ENCODE peak calls at places on chromosome 20, in nine cellular contexts. One of them, this sample, is unnamed.

GRCh38 chr20:6956056-6956455 is 188.6 kb downstream of the BMP2 start:
- DNase-seq in fibroblast of the aortic adventitia: no peak
- DNase-seq in AG10803: no peak
- DNase-seq in K562: no peak
- DNase-seq in coronary artery: no peak
- DNase-seq in ovary: no peak
- DNase-seq in CD8-positive, alpha-beta T cell: no peak
- DNase-seq in choroid plexus epithelial cell: peak
- DNase-seq in BJ: no peak
- DNase-seq in this sample: no peak

GRCh38 chr20:59463541-59463940 is 140.8 kb upstream of the PHACTR3 start:
- DNase-seq in fibroblast of the aortic adventitia: no peak
- DNase-seq in AG10803: no peak
- DNase-seq in K562: no peak
- DNase-seq in coronary artery: no peak
- DNase-seq in ovary: no peak
- DNase-seq in CD8-positive, alpha-beta T cell: no peak
- DNase-seq in choroid plexus epithelial cell: no peak
- DNase-seq in BJ: no peak
- DNase-seq in this sample: no peak

GRCh38 chr20:35314460-35315198 is 22.4 kb upstream of the FAM83C start:
- DNase-seq in fibroblast of the aortic adventitia: no peak
- DNase-seq in AG10803: peak
- DNase-seq in K562: no peak
- DNase-seq in coronary artery: no peak
- DNase-seq in ovary: no peak
- DNase-seq in CD8-positive, alpha-beta T cell: no peak
- DNase-seq in choroid plexus epithelial cell: no peak
- DNase-seq in BJ: no peak
- DNase-seq in this sample: no peak

GRCh38 chr20:48453477-48454093 is 374.2 kb downstream of the PREX1 start:
- DNase-seq in fibroblast of the aortic adventitia: no peak
- DNase-seq in AG10803: no peak
- DNase-seq in K562: no peak
- DNase-seq in coronary artery: no peak
- DNase-seq in ovary: no peak
- DNase-seq in CD8-positive, alpha-beta T cell: no peak
- DNase-seq in choroid plexus epithelial cell: no peak
- DNase-seq in BJ: no peak
- DNase-seq in this sample: no peak

GRCh38 chr20:45576995-45577394 is 2.1 kb downstream of the WFDC8 start:
- DNase-seq in fibroblast of the aortic adventitia: peak
- DNase-seq in AG10803: peak
- DNase-seq in K562: no peak
- DNase-seq in coronary artery: no peak
- DNase-seq in ovary: no peak
- DNase-seq in CD8-positive, alpha-beta T cell: no peak
- DNase-seq in choroid plexus epithelial cell: peak
- DNase-seq in BJ: no peak
- DNase-seq in this sample: no peak

GRCh38 chr20:53597085-53597482 is 3.4 kb upstream of the ZNF217 start:
- DNase-seq in fibroblast of the aortic adventitia: peak
- DNase-seq in AG10803: no peak
- DNase-seq in K562: no peak
- DNase-seq in coronary artery: no peak
- DNase-seq in ovary: no peak
- DNase-seq in CD8-positive, alpha-beta T cell: no peak
- DNase-seq in choroid plexus epithelial cell: peak
- DNase-seq in BJ: no peak
- DNase-seq in this sample: peak

GRCh38 chr20:44188752-44189151 is 1.8 kb upstream of the JPH2 start:
- DNase-seq in fibroblast of the aortic adventitia: no peak
- DNase-seq in AG10803: no peak
- DNase-seq in K562: no peak
- DNase-seq in coronary artery: no peak
- DNase-seq in ovary: no peak
- DNase-seq in CD8-positive, alpha-beta T cell: no peak
- DNase-seq in choroid plexus epithelial cell: peak
- DNase-seq in BJ: no peak
- DNase-seq in this sample: no peak

GRCh38 chr20:10898555-10898954 is 224.8 kb upstream of the JAG1 start:
- DNase-seq in fibroblast of the aortic adventitia: peak
- DNase-seq in AG10803: no peak
- DNase-seq in K562: no peak
- DNase-seq in coronary artery: no peak
- DNase-seq in ovary: no peak
- DNase-seq in CD8-positive, alpha-beta T cell: no peak
- DNase-seq in choroid plexus epithelial cell: peak
- DNase-seq in BJ: no peak
- DNase-seq in this sample: peak

GRCh38 chr20:59602546-59603080 is 1.7 kb upstream of the PHACTR3 start:
- DNase-seq in fibroblast of the aortic adventitia: no peak
- DNase-seq in AG10803: no peak
- DNase-seq in K562: no peak
- DNase-seq in coronary artery: no peak
- DNase-seq in ovary: no peak
- DNase-seq in CD8-positive, alpha-beta T cell: no peak
- DNase-seq in choroid plexus epithelial cell: no peak
- DNase-seq in BJ: no peak
- DNase-seq in this sample: no peak

GRCh38 chr20:4726710-4727391 is 5.1 kb downstream of the PRND start:
- DNase-seq in fibroblast of the aortic adventitia: peak
- DNase-seq in AG10803: peak
- DNase-seq in K562: no peak
- DNase-seq in coronary artery: no peak
- DNase-seq in ovary: no peak
- DNase-seq in CD8-positive, alpha-beta T cell: no peak
- DNase-seq in choroid plexus epithelial cell: peak
- DNase-seq in BJ: peak
- DNase-seq in this sample: peak

GRCh38 chr20:24732599-24732998 is 216.5 kb upstream of the CST7 start:
- DNase-seq in fibroblast of the aortic adventitia: no peak
- DNase-seq in AG10803: no peak
- DNase-seq in K562: no peak
- DNase-seq in coronary artery: no peak
- DNase-seq in ovary: no peak
- DNase-seq in CD8-positive, alpha-beta T cell: no peak
- DNase-seq in choroid plexus epithelial cell: no peak
- DNase-seq in BJ: no peak
- DNase-seq in this sample: no peak

GRCh38 chr20:32992015-32992641 is 12.1 kb downstream of the SUN5 start:
- DNase-seq in fibroblast of the aortic adventitia: no peak
- DNase-seq in AG10803: no peak
- DNase-seq in K562: no peak
- DNase-seq in coronary artery: no peak
- DNase-seq in ovary: no peak
- DNase-seq in CD8-positive, alpha-beta T cell: no peak
- DNase-seq in choroid plexus epithelial cell: no peak
- DNase-seq in BJ: no peak
- DNase-seq in this sample: no peak
- TF ChIP-seq CTCF in fibroblast of the aortic adventitia: no peak
- TF ChIP-seq CTCF in AG10803: no peak
- TF ChIP-seq CTCF in K562: no peak
- TF ChIP-seq CTCF in coronary artery: no peak
- TF ChIP-seq CTCF in ovary: no peak
- TF ChIP-seq CTCF in CD8-positive, alpha-beta T cell: no peak
- TF ChIP-seq CTCF in choroid plexus epithelial cell: no peak
- TF ChIP-seq CTCF in BJ: no peak
- TF ChIP-seq CTCF in this sample: no peak

GRCh38 chr20:50477260-50477659 is 32.9 kb upstream of the PTPN1 start:
- DNase-seq in fibroblast of the aortic adventitia: no peak
- DNase-seq in AG10803: no peak
- DNase-seq in K562: no peak
- DNase-seq in coronary artery: no peak
- DNase-seq in ovary: no peak
- DNase-seq in CD8-positive, alpha-beta T cell: no peak
- DNase-seq in choroid plexus epithelial cell: no peak
- DNase-seq in BJ: no peak
- DNase-seq in this sample: no peak

GRCh38 chr20:50482396-50482890 is 27.7 kb upstream of the PTPN1 start:
- DNase-seq in fibroblast of the aortic adventitia: no peak
- DNase-seq in AG10803: no peak
- DNase-seq in K562: peak
- DNase-seq in coronary artery: no peak
- DNase-seq in ovary: no peak
- DNase-seq in CD8-positive, alpha-beta T cell: no peak
- DNase-seq in choroid plexus epithelial cell: no peak
- DNase-seq in BJ: no peak
- DNase-seq in this sample: no peak

GRCh38 chr20:50478162-50479036 is 31.8 kb upstream of the PTPN1 start:
- DNase-seq in fibroblast of the aortic adventitia: peak
- DNase-seq in AG10803: peak
- DNase-seq in K562: peak
- DNase-seq in coronary artery: no peak
- DNase-seq in ovary: peak
- DNase-seq in CD8-positive, alpha-beta T cell: peak
- DNase-seq in choroid plexus epithelial cell: peak
- DNase-seq in BJ: no peak
- DNase-seq in this sample: peak

GRCh38 chr20:50484271-50484976 is 25.8 kb upstream of the PTPN1 start:
- DNase-seq in fibroblast of the aortic adventitia: peak
- DNase-seq in AG10803: no peak
- DNase-seq in K562: no peak
- DNase-seq in coronary artery: no peak
- DNase-seq in ovary: no peak
- DNase-seq in CD8-positive, alpha-beta T cell: no peak
- DNase-seq in choroid plexus epithelial cell: no peak
- DNase-seq in BJ: no peak
- DNase-seq in this sample: no peak

GRCh38 chr20:50481741-50482140 is 28.4 kb upstream of the PTPN1 start:
- DNase-seq in fibroblast of the aortic adventitia: no peak
- DNase-seq in AG10803: no peak
- DNase-seq in K562: no peak
- DNase-seq in coronary artery: no peak
- DNase-seq in ovary: no peak
- DNase-seq in CD8-positive, alpha-beta T cell: no peak
- DNase-seq in choroid plexus epithelial cell: no peak
- DNase-seq in BJ: no peak
- DNase-seq in this sample: no peak
- H3K4me3 ChIP-seq in fibroblast of the aortic adventitia: no peak
- H3K4me3 ChIP-seq in AG10803: no peak
- H3K4me3 ChIP-seq in K562: no peak
- H3K4me3 ChIP-seq in coronary artery: no peak
- H3K4me3 ChIP-seq in ovary: no peak
- H3K4me3 ChIP-seq in CD8-positive, alpha-beta T cell: no peak
- H3K4me3 ChIP-seq in choroid plexus epithelial cell: no peak
- H3K4me3 ChIP-seq in BJ: no peak
- H3K4me3 ChIP-seq in this sample: no peak

GRCh38 chr20:12965212-12965879 is 43.4 kb upstream of the SPTLC3 start:
- DNase-seq in fibroblast of the aortic adventitia: no peak
- DNase-seq in AG10803: no peak
- DNase-seq in K562: no peak
- DNase-seq in coronary artery: no peak
- DNase-seq in ovary: no peak
- DNase-seq in CD8-positive, alpha-beta T cell: no peak
- DNase-seq in choroid plexus epithelial cell: no peak
- DNase-seq in BJ: no peak
- DNase-seq in this sample: no peak

GRCh38 chr20:12968472-12968871 is 40.3 kb upstream of the SPTLC3 start:
- DNase-seq in fibroblast of the aortic adventitia: no peak
- DNase-seq in AG10803: no peak
- DNase-seq in K562: no peak
- DNase-seq in coronary artery: no peak
- DNase-seq in ovary: no peak
- DNase-seq in CD8-positive, alpha-beta T cell: no peak
- DNase-seq in choroid plexus epithelial cell: no peak
- DNase-seq in BJ: no peak
- DNase-seq in this sample: no peak

GRCh38 chr20:12967932-12968331 is 40.8 kb upstream of the SPTLC3 start:
- DNase-seq in fibroblast of the aortic adventitia: no peak
- DNase-seq in AG10803: no peak
- DNase-seq in K562: no peak
- DNase-seq in coronary artery: no peak
- DNase-seq in ovary: no peak
- DNase-seq in CD8-positive, alpha-beta T cell: no peak
- DNase-seq in choroid plexus epithelial cell: no peak
- DNase-seq in BJ: no peak
- DNase-seq in this sample: no peak

GRCh38 chr20:12965880-12966270 is 42.9 kb upstream of the SPTLC3 start:
- DNase-seq in fibroblast of the aortic adventitia: no peak
- DNase-seq in AG10803: no peak
- DNase-seq in K562: no peak
- DNase-seq in coronary artery: no peak
- DNase-seq in ovary: no peak
- DNase-seq in CD8-positive, alpha-beta T cell: no peak
- DNase-seq in choroid plexus epithelial cell: no peak
- DNase-seq in BJ: no peak
- DNase-seq in this sample: no peak

DNA sequence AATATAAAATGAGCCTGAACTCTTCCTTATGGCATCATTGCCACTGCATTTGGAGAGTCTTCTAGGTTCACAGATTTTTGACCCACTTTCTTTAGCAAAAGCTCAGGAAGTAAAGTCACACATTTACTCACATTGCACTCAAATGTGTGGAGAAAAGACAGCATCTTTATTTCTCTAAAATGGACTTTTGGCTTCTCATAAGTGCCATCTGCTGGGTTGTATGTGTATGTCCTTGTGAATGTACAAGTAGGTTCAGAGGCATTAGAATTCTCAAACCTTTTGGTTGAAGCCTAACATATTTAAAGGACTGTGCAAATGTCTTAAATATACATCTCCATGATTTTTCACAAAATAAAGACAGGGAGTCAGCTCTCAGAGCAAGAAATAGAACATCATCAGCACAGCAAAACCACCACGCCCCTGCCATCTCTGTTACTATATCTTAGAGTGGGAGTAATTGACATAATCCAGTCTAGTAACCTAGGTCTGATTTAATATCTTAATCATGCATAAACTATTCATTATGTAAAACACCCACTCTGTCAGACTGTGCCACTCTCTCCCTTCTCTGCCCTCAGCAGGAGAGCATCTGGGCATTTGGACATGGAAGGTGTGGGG is 42.2 kb upstream of the SPTLC3 start:
- DNase-seq in fibroblast of the aortic adventitia: peak
- DNase-seq in AG10803: peak
- DNase-seq in K562: no peak
- DNase-seq in coronary artery: no peak
- DNase-seq in ovary: no peak
- DNase-seq in CD8-positive, alpha-beta T cell: no peak
- DNase-seq in choroid plexus epithelial cell: peak
- DNase-seq in BJ: no peak
- DNase-seq in this sample: peak
- TF ChIP-seq CTCF in fibroblast of the aortic adventitia: peak
- TF ChIP-seq CTCF in AG10803: peak
- TF ChIP-seq CTCF in K562: no peak
- TF ChIP-seq CTCF in coronary artery: no peak
- TF ChIP-seq CTCF in ovary: no peak
- TF ChIP-seq CTCF in CD8-positive, alpha-beta T cell: no peak
- TF ChIP-seq CTCF in choroid plexus epithelial cell: peak
- TF ChIP-seq CTCF in BJ: peak
- TF ChIP-seq CTCF in this sample: peak

DNA sequence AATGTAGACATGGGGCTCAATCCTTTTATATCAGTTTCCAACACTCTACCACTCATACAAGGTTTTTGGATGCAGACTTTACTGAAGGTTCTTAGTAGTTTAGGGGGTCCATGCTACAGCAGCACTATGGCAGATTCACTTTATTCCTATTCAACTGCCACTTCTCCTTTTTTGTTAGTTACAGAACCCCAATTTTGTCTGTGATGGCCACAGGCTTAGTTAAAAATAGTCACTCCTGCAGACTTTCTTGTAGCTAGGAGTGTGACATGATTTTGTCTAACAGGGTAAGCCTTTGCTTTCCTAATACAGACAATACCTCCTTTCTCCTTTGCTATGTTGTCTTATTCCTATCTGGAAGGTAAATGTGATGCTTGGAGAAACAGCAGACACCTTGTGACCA is 90.0 kb upstream of the SLC24A3 start:
- DNase-seq in fibroblast of the aortic adventitia: no peak
- DNase-seq in AG10803: no peak
- DNase-seq in K562: no peak
- DNase-seq in coronary artery: no peak
- DNase-seq in ovary: no peak
- DNase-seq in CD8-positive, alpha-beta T cell: no peak
- DNase-seq in choroid plexus epithelial cell: no peak
- DNase-seq in BJ: no peak
- DNase-seq in this sample: no peak
- H3K4me3 ChIP-seq in fibroblast of the aortic adventitia: no peak
- H3K4me3 ChIP-seq in AG10803: no peak
- H3K4me3 ChIP-seq in K562: no peak
- H3K4me3 ChIP-seq in coronary artery: no peak
- H3K4me3 ChIP-seq in ovary: no peak
- H3K4me3 ChIP-seq in CD8-positive, alpha-beta T cell: no peak
- H3K4me3 ChIP-seq in choroid plexus epithelial cell: no peak
- H3K4me3 ChIP-seq in BJ: no peak
- H3K4me3 ChIP-seq in this sample: no peak

This sample was measured in fibroblast of pulmonary artery.